ENCODE peak calls at places on chromosome 5, in seven cellular contexts. D is HS-5, N is lung microvascular endothelial cell, J is neural crest cell, T is hippocampal formation, L is frontal cortex, I is glomerular endothelial cell. O is an unnamed sample.

GRCh38 chr5:54717459-54717858 is 199.9 kb downstream of the SNX18 start:
- DNase-seq in I (no peak), J (no peak), L (no peak), D (no peak), N (no peak), T (no peak), O (no peak)

GRCh38 chr5:137144656-137145055 is 354.5 kb downstream of the SPOCK1 start:
- DNase-seq in J (no peak), N (no peak), D (no peak), T (no peak), L (no peak), I (no peak), O (no peak)

GRCh38 chr5:146622391-146622790 is 106.4 kb upstream of the GPR151 start:
- DNase-seq in I (no peak), N (no peak), J (no peak), L (no peak), T (no peak), D (peak), O (no peak)

GRCh38 chr5:113171520-113171919 is 194.9 kb downstream of the DCP2 start:
- DNase-seq in L (no peak), D (no peak), N (no peak), J (no peak), I (no peak), T (no peak), O (no peak)

GRCh38 chr5:11459716-11460115 is 444.5 kb downstream of the CTNND2 start:
- DNase-seq in D (no peak), N (no peak), T (no peak), I (no peak), J (no peak), L (no peak), O (no peak)

GRCh38 chr5:102931085-102931484 is 176.0 kb downstream of the PAM start:
- DNase-seq in D (no peak), T (no peak), J (no peak), L (no peak), N (peak), I (no peak), O (no peak)

GRCh38 chr5:158140120-158140778 is 281.3 kb upstream of the CLINT1 start:
- DNase-seq in D (no peak), N (no peak), I (no peak), T (no peak), J (no peak), L (no peak), O (no peak)

GRCh38 chr5:180718810-180719453 is 20.9 kb downstream of the OR2Y1 start:
- DNase-seq in D (peak), L (peak), J (peak), I (peak), T (peak), N (peak), O (peak)

GRCh38 chr5:122705876-122706275 is 69.0 kb upstream of the SNX2 start:
- DNase-seq in D (no peak), T (no peak), N (no peak), J (no peak), I (no peak), L (no peak), O (no peak)

GRCh38 chr5:166083183-166083959 is 2208.1 kb upstream of the WWC1 start:
- DNase-seq in D (no peak), L (no peak), T (no peak), I (no peak), N (no peak), J (no peak), O (no peak)

GRCh38 chr5:115366223-115366622 is 69.8 kb upstream of the CCDC112 start:
- DNase-seq in T (no peak), D (peak), N (peak), J (no peak), I (peak), L (no peak), O (no peak)

GRCh38 chr5:145661737-145662530 is 173.2 kb downstream of the PRELID2 start:
- DNase-seq in T (no peak), I (no peak), D (no peak), L (no peak), N (no peak), J (no peak), O (no peak)

GRCh38 chr5:127076730-127077129 is 3.4 kb upstream of the C5orf63 start:
- DNase-seq in T (no peak), L (no peak), I (no peak), D (peak), J (no peak), N (peak), O (no peak)

GRCh38 chr5:84403773-84404172 is 19.1 kb upstream of the EDIL3 start:
- DNase-seq in L (no peak), D (peak), J (no peak), N (no peak), I (no peak), T (no peak), O (no peak)

GRCh38 chr5:124259017-124259416 is 487.4 kb downstream of the ZNF608 start:
- DNase-seq in L (no peak), D (no peak), N (no peak), J (no peak), T (no peak), I (no peak), O (no peak)

GRCh38 chr5:87243161-87243877 is 24.4 kb upstream of the RASA1 start:
- DNase-seq in N (peak), T (no peak), J (no peak), I (no peak), L (no peak), D (no peak), O (no peak)

GRCh38 chr5:17196686-17197085 is 20.7 kb upstream of the BASP1 start:
- DNase-seq in D (no peak), N (no peak), J (no peak), I (no peak), T (no peak), L (no peak), O (no peak)

GRCh38 chr5:172150514-172151425 is 37.3 kb downstream of the STK10 start:
- DNase-seq in T (no peak), N (no peak), I (no peak), L (no peak), J (no peak), D (no peak), O (peak)

GRCh38 chr5:43396762-43397304 is 15.4 kb downstream of the CCL28 start:
- DNase-seq in L (peak), J (no peak), I (no peak), T (no peak), D (peak), N (peak), O (no peak)

GRCh38 chr5:141772281-141772680 is 90.3 kb upstream of the ARAP3 start:
- DNase-seq in L (no peak), N (no peak), D (no peak), J (no peak), T (no peak), I (no peak), O (no peak)

GRCh38 chr5:174246743-174247142 is 201.2 kb downstream of the NSG2 start:
- DNase-seq in J (no peak), T (no peak), L (no peak), D (no peak), N (no peak), I (no peak), O (no peak)

GRCh38 chr5:57302164-57302563 is 128.3 kb downstream of the GPBP1 start:
- DNase-seq in L (no peak), J (no peak), I (peak), T (no peak), D (peak), N (peak), O (no peak)

GRCh38 chr5:88938488-88938887 is 55.5 kb upstream of the MEF2C start:
- DNase-seq in I (no peak), N (no peak), L (no peak), T (no peak), J (no peak), D (no peak), O (no peak)

GRCh38 chr5:51960617-51961115 is 577.4 kb downstream of the ISL1 start:
- DNase-seq in N (peak), T (no peak), J (no peak), L (no peak), D (peak), I (no peak), O (no peak)

GRCh38 chr5:13814293-13814692 is 130.2 kb downstream of the DNAH5 start:
- DNase-seq in D (peak), L (no peak), N (peak), I (no peak), J (no peak), T (no peak), O (no peak)

GRCh38 chr5:111929892-111930291 is 172.9 kb upstream of the NREP start:
- DNase-seq in I (no peak), D (peak), T (no peak), N (no peak), J (no peak), L (no peak), O (no peak)

GRCh38 chr5:137264041-137264440 is 235.1 kb downstream of the SPOCK1 start:
- DNase-seq in J (no peak), D (no peak), T (no peak), N (no peak), L (no peak), I (no peak), O (no peak)

GRCh38 chr5:179267671-179268071 is 77.6 kb downstream of the ADAMTS2 start:
- DNase-seq in T (no peak), D (no peak), I (no peak), J (no peak), L (no peak), N (no peak), O (no peak)

GRCh38 chr5:171681667-171682066 is 104.0 kb upstream of the SMIM23 start:
- DNase-seq in I (peak), D (no peak), T (no peak), J (no peak), L (no peak), N (no peak), O (no peak)

O was measured in midbrain.